ENCODE peak calls at places on chromosome 20, in seven cellular contexts. S is CD8-positive, alpha-beta T cell; J is EL; K is AG10803; D is right cardiac atrium; V is suprapubic skin; B is T1000. R is an unnamed sample.

GRCh38 chr20:13995841-13996240 is 525 bp downstream of the MACROD2 start:
- DNase-seq in S (no peak), J (peak; percentile 4), K (no peak), D (peak; percentile 76), V (peak; percentile 63), B (no peak), R (peak; percentile 23)

GRCh38 chr20:46959081-46959692 is 64.5 kb downstream of the EYA2 start:
- DNase-seq in S (no peak), J (peak; percentile 95), K (peak; percentile 91), D (no peak), V (no peak), B (peak; percentile 83), R (peak; percentile 5)

GRCh38 chr20:59813126-59813947 is 120.1 kb downstream of the SYCP2 start:
- DNase-seq in S (no peak), J (no peak), K (no peak), D (no peak), V (peak; percentile 29), B (no peak), R (no peak)

GRCh38 chr20:59101956-59102355 is 59.4 kb upstream of the PRELID3B start:
- DNase-seq in S (no peak), J (no peak), K (no peak), D (no peak), V (no peak), B (no peak), R (no peak)

GRCh38 chr20:41149679-41150131 is 12.4 kb downstream of the PLCG1 start:
- DNase-seq in S (no peak), J (peak; percentile 83), K (peak; percentile 47), D (peak; percentile 2), V (no peak), B (peak; percentile 22), R (peak; percentile 61)

GRCh38 chr20:40961176-40961575 is 67.4 kb upstream of the TOP1 start:
- DNase-seq in S (no peak), J (no peak), K (no peak), D (no peak), V (no peak), B (no peak), R (no peak)

GRCh38 chr20:32252189-32252588 is 25.3 kb upstream of the KIF3B start:
- DNase-seq in S (peak; percentile 30), J (no peak), K (no peak), D (no peak), V (no peak), B (no peak), R (no peak)

GRCh38 chr20:6654490-6655247 is 112.8 kb upstream of the BMP2 start:
- DNase-seq in S (no peak), J (no peak), K (no peak), D (no peak), V (no peak), B (no peak), R (no peak)

GRCh38 chr20:47354710-47355488 is 1.6 kb downstream of the ZMYND8 start:
- DNase-seq in S (no peak), J (no peak), K (no peak), D (no peak), V (no peak), B (no peak), R (peak; percentile 56)

GRCh38 chr20:60060593-60060992 is 102.4 kb downstream of the CDH26 start:
- DNase-seq in S (no peak), J (no peak), K (no peak), D (no peak), V (no peak), B (no peak), R (no peak)

GRCh38 chr20:11051146-11051545 is 377.3 kb upstream of the JAG1 start:
- DNase-seq in S (no peak), J (no peak), K (no peak), D (no peak), V (no peak), B (no peak), R (no peak)

GRCh38 chr20:36893801-36894200 is 17.9 kb downstream of the TLDC2 start:
- DNase-seq in S (no peak), J (no peak), K (no peak), D (no peak), V (no peak), B (no peak), R (no peak)

GRCh38 chr20:39290575-39290974 is 328.4 kb downstream of the DHX35 start:
- DNase-seq in S (no peak), J (no peak), K (no peak), D (no peak), V (no peak), B (no peak), R (no peak)

GRCh38 chr20:52083627-52084232 is 107.8 kb downstream of the ZFP64 start:
- DNase-seq in S (peak; percentile 32), J (peak; percentile 62), K (peak; percentile 72), D (no peak), V (no peak), B (peak; percentile 60), R (peak; percentile 84)

GRCh38 chr20:50193169-50193850 is 2.7 kb downstream of the CEBPB start:
- DNase-seq in S (no peak), J (peak; percentile 79), K (peak; percentile 82), D (no peak), V (no peak), B (no peak), R (no peak)

GRCh38 chr20:61844621-61845020 is 221.1 kb downstream of the TAF4 start:
- DNase-seq in S (no peak), J (no peak), K (no peak), D (peak; percentile 37), V (no peak), B (no peak), R (no peak)

GRCh38 chr20:31594002-31594557 is 11.0 kb upstream of the ID1 start:
- DNase-seq in S (no peak), J (no peak), K (no peak), D (peak; percentile 22), V (no peak), B (no peak), R (no peak)

GRCh38 chr20:18412202-18412901 is 54.5 kb downstream of the DZANK1 start:
- DNase-seq in S (no peak), J (no peak), K (no peak), D (no peak), V (no peak), B (no peak), R (no peak)

GRCh38 chr20:16580127-16580526 is 6.9 kb upstream of the KIF16B start:
- DNase-seq in S (no peak), J (peak; percentile 79), K (peak; percentile 92), D (no peak), V (no peak), B (no peak), R (no peak)

GRCh38 chr20:38106461-38106860 is 58.6 kb downstream of the TGM2 start:
- DNase-seq in S (no peak), J (no peak), K (no peak), D (no peak), V (no peak), B (no peak), R (no peak)